ENCODE peak calls at places on chromosome 18, in five cellular contexts. P is fibroblast of lung, X is body of pancreas, J is GM23248, O is endothelial cell of umbilical vein. G is an unnamed sample.

GRCh38 chr18:36717422-36718110 is 111.2 kb downstream of the TPGS2 start:
- DNase-seq in J (no peak), P (no peak), X (no peak), O (no peak), G (no peak)

GRCh38 chr18:32802606-32803451 is 30.0 kb upstream of the KLHL14 start:
- DNase-seq in P (no peak), O (no peak), J (no peak), X (no peak), G (no peak)

GRCh38 chr18:7641813-7642212 is 74.7 kb downstream of the PTPRM start:
- DNase-seq in O (no peak), J (no peak), P (no peak), X (no peak), G (no peak)

GRCh38 chr18:30004977-30005376 is 1037.6 kb downstream of the DSC3 start:
- DNase-seq in P (no peak), J (no peak), X (no peak), O (no peak), G (no peak)

GRCh38 chr18:47749195-47749973 is 181.1 kb downstream of the SMAD2 start:
- DNase-seq in X (peak; percentile 85), J (peak; percentile 75), P (peak; percentile 59), O (peak; percentile 73), G (no peak)

GRCh38 chr18:55018602-55019001 is 59.3 kb upstream of the CCDC68 start:
- DNase-seq in O (peak; percentile 38), J (peak; percentile 47), X (no peak), P (peak; percentile 69), G (peak; percentile 67)

GRCh38 chr18:13390711-13391110 is 172.2 kb downstream of the LDLRAD4 start:
- DNase-seq in P (no peak), O (no peak), X (no peak), J (no peak), G (no peak)

GRCh38 chr18:26159353-26159752 is 25.7 kb downstream of the PSMA8 start:
- DNase-seq in J (peak; percentile 12), P (no peak), O (peak; percentile 6), X (no peak), G (no peak)

GRCh38 chr18:14949800-14950415 is 201.9 kb downstream of the ANKRD30B start:
- DNase-seq in P (no peak), J (no peak), O (no peak), X (no peak), G (no peak)

GRCh38 chr18:44602380-44602779 is 78.3 kb upstream of the SETBP1 start:
- DNase-seq in X (no peak), P (peak; percentile 86), J (peak; percentile 55), O (no peak), G (peak; percentile 82)

GRCh38 chr18:23226386-23226785 is 91.1 kb downstream of the CABLES1 start:
- DNase-seq in P (peak; percentile 81), J (peak; percentile 62), X (no peak), O (peak; percentile 91), G (no peak)

GRCh38 chr18:59699750-59700534 is 2.7 kb upstream of the CCBE1 start:
- DNase-seq in O (no peak), P (peak; percentile 15), X (no peak), J (no peak), G (no peak)

GRCh38 chr18:35827275-35827929 is 145.1 kb upstream of the RMP24 start:
- DNase-seq in X (no peak), J (no peak), O (no peak), P (no peak), G (no peak)

GRCh38 chr18:79549638-79550000 is 130.0 kb upstream of the CTDP1 start:
- DNase-seq in J (no peak), P (no peak), O (no peak), X (no peak), G (no peak)

GRCh38 chr18:7116001-7116831 is 1.4 kb downstream of the LAMA1 start:
- DNase-seq in P (peak; percentile 30), X (no peak), O (no peak), J (peak; percentile 50), G (no peak)

GRCh38 chr18:9569178-9569577 is 45.2 kb downstream of the PPP4R1 start:
- DNase-seq in X (no peak), O (no peak), J (no peak), P (no peak), G (no peak)

GRCh38 chr18:63317982-63318881 is 1.3 kb downstream of the BCL2 start:
- DNase-seq in X (peak; percentile 50), P (no peak), O (no peak), J (peak; percentile 47), G (no peak)

GRCh38 chr18:79979843-79980242 is 8.5 kb downstream of the TXNL4A start:
- DNase-seq in X (no peak), P (no peak), J (no peak), O (no peak), G (no peak)

GRCh38 chr18:38241216-38241615 is 675.6 kb upstream of the CELF4 start:
- DNase-seq in J (no peak), O (no peak), X (no peak), P (peak; percentile 11), G (no peak)

GRCh38 chr18:13374468-13375301 is 156.1 kb downstream of the LDLRAD4 start:
- DNase-seq in X (no peak), O (no peak), P (no peak), J (no peak), G (no peak)

GRCh38 chr18:5600376-5601071 is 56.7 kb upstream of the EPB41L3 start:
- DNase-seq in X (no peak), J (peak; percentile 46), P (peak; percentile 62), O (peak; percentile 57), G (no peak)

GRCh38 chr18:41320090-41320489 is 634.9 kb upstream of the PIK3C3 start:
- DNase-seq in J (no peak), O (no peak), P (no peak), X (no peak), G (no peak)

GRCh38 chr18:11998182-11998581 is 16.9 kb downstream of the IMPA2 start:
- DNase-seq in X (no peak), P (peak; percentile 48), O (no peak), J (peak; percentile 16), G (no peak)

GRCh38 chr18:991441-991840 is 86.8 kb downstream of the ADCYAP1 start:
- DNase-seq in O (peak; percentile 81), J (peak; percentile 6), X (no peak), P (no peak), G (no peak)

GRCh38 chr18:9095297-9096012 is 7.0 kb upstream of the NDUFV2 start:
- DNase-seq in J (no peak), O (no peak), X (no peak), P (peak; percentile 59), G (no peak)

GRCh38 chr18:23658296-23658695 is 4.4 kb downstream of the ANKRD29 start:
- DNase-seq in O (no peak), P (no peak), X (no peak), J (peak; percentile 72), G (no peak)

GRCh38 chr18:66280470-66280869 is 323.4 kb downstream of the CDH19 start:
- DNase-seq in X (no peak), J (no peak), P (no peak), O (no peak), G (no peak)

GRCh38 chr18:50862401-50862800 is 16.5 kb upstream of the ME2 start:
- DNase-seq in J (no peak), P (no peak), O (no peak), X (no peak), G (no peak)

GRCh38 chr18:75226956-75227316 is 16.3 kb downstream of the TSHZ1 start:
- DNase-seq in P (no peak), O (no peak), X (no peak), J (peak; percentile 35), G (no peak)
- H3K4me3 ChIP-seq in P (peak overlapping the region; percentile 29), O (no peak overlapping the region), X (no peak overlapping the region), J (peak overlapping the region; percentile 59), G (peak overlapping the region; percentile 25)

GRCh38 chr18:2258954-2259353 is 312.4 kb downstream of the METTL4 start:
- DNase-seq in O (no peak), J (no peak), X (no peak), P (no peak), G (no peak)
- H3K4me3 ChIP-seq in O (no peak overlapping the region), J (no peak overlapping the region), X (no peak overlapping the region), P (no peak overlapping the region), G (no peak overlapping the region)

DNA sequence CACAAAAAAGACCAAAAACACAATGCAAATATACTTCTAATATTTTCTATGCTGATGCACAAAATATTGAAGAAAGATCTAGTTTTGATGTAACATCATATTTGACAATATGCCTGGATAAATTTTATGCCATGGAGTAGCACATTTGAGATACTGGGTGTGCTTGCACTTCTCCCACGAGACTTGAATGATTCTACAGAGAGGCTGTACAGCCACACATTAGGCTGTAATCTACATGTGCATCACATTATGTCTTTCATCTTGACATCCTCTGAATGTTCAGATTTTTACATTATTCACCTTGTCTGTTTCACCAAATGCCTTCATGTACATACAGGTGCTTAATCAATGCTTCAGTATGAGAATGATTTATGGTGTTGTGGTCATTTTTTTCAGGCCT is 756.4 kb upstream of the CDH7 start:
- DNase-seq in O (no peak), J (no peak), P (no peak), X (no peak), G (no peak)
- H3K4me3 ChIP-seq in O (no peak overlapping the region), J (no peak overlapping the region), P (no peak overlapping the region), X (no peak overlapping the region), G (no peak overlapping the region)

GRCh38 chr18:57441395-57441794 is 6.2 kb downstream of the ONECUT2 start:
- DNase-seq in O (no peak), P (no peak), J (peak; percentile 76), X (no peak), G (no peak)
- H3K4me3 ChIP-seq in O (no peak overlapping the region), P (no peak overlapping the region), J (peak overlapping the region; percentile 59), X (no peak overlapping the region), G (no peak overlapping the region)

GRCh38 chr18:76489081-76489480 is 6.0 kb downstream of the ZNF516 start:
- DNase-seq in P (no peak), O (no peak), J (no peak), X (no peak), G (no peak)

GRCh38 chr18:76486600-76486999 is 8.4 kb downstream of the ZNF516 start:
- DNase-seq in P (no peak), O (no peak), X (no peak), J (no peak), G (no peak)

GRCh38 chr18:76487076-76487475 is 8.0 kb downstream of the ZNF516 start:
- DNase-seq in J (no peak), X (no peak), P (peak; percentile 64), O (no peak), G (no peak)

GRCh38 chr18:76487782-76488181 is 7.3 kb downstream of the ZNF516 start:
- DNase-seq in O (no peak), P (no peak), X (no peak), J (no peak), G (no peak)

GRCh38 chr18:76488190-76488589 is 6.9 kb downstream of the ZNF516 start:
- DNase-seq in X (no peak), P (peak; percentile 67), O (no peak), J (peak; percentile 73), G (no peak)
- H3K4me3 ChIP-seq in X (no peak overlapping the region), P (no peak overlapping the region), O (no peak overlapping the region), J (peak overlapping the region; percentile 30), G (peak overlapping the region; percentile 70)